ENCODE peak calls at places on chromosomes 4 and X, in six cellular contexts. X is BJ, Y is OCI-LY7, W is tibial artery, D is IMR-90, Z is cardiac muscle cell. U is an unnamed sample. For H3K36me3, the result is how much of the 10 kb centered on the place peaks cover.

GRCh38 chr4:16264798-16265197 is 38.5 kb upstream of the TAPT1 start:
- DNase-seq in X (no peak), Y (peak), W (no peak), D (peak), Z (peak), U (no peak)

GRCh38 chrX:119826399-119826959 is 26.3 kb downstream of the UPF3B start:
- DNase-seq in X (no peak), Y (no peak), W (no peak), D (peak), Z (peak), U (no peak)

GRCh38 chr4:2911868-2912267 is 51.3 kb downstream of the NOP14 start:
- DNase-seq in X (no peak), Y (no peak), W (no peak), D (no peak), Z (no peak), U (no peak)

GRCh38 chr4:169116270-169116901 is 106.3 kb upstream of the CBR4 start:
- DNase-seq in X (no peak), Y (no peak), W (no peak), D (peak), Z (peak), U (no peak)

GRCh38 chr4:42133006-42133405 is 19.4 kb downstream of the BEND4 start:
- DNase-seq in X (no peak), Y (no peak), W (no peak), D (no peak), Z (no peak), U (no peak)

GRCh38 chrX:25178555-25178954 is 162.8 kb upstream of the ARX start:
- DNase-seq in X (no peak), Y (no peak), W (no peak), D (no peak), Z (no peak), U (no peak)

GRCh38 chr4:38308728-38309315 is 348.6 kb downstream of the PTTG2 start:
- DNase-seq in X (no peak), Y (no peak), W (no peak), D (peak), Z (peak), U (no peak)

GRCh38 chr4:2689825-2690700 is 66.1 kb downstream of the TNIP2 start:
- DNase-seq in X (no peak), Y (peak), W (peak), D (no peak), Z (no peak), U (no peak)

GRCh38 chr4:78656968-78657445 is 105.4 kb downstream of the ANXA3 start:
- DNase-seq in X (no peak), Y (peak), W (no peak), D (no peak), Z (no peak), U (no peak)

GRCh38 chrX:68928401-68928800 is 99.6 kb downstream of the EFNB1 start:
- DNase-seq in X (no peak), Y (no peak), W (no peak), D (no peak), Z (no peak), U (no peak)

GRCh38 chr4:24810016-24810415 is 14.6 kb downstream of the SOD3 start:
- DNase-seq in X (no peak), Y (no peak), W (no peak), D (peak), Z (no peak), U (no peak)

GRCh38 chrX:140507982-140508305 is 3.1 kb upstream of the SOX3 start:
- DNase-seq in X (no peak), Y (no peak), W (no peak), D (no peak), Z (peak), U (no peak)

GRCh38 chrX:22041931-22042530 is 9.9 kb downstream of the PHEX start:
- DNase-seq in X (no peak), Y (no peak), W (no peak), D (no peak), Z (no peak), U (no peak)

GRCh38 chr4:11966782-11967181 is 538.1 kb upstream of the HS3ST1 start:
- DNase-seq in X (no peak), Y (no peak), W (no peak), D (no peak), Z (no peak), U (no peak)

GRCh38 chr4:181601118-181601517 is 642.1 kb upstream of the TENM3 start:
- DNase-seq in X (no peak), Y (no peak), W (no peak), D (no peak), Z (no peak), U (no peak)

GRCh38 chr4:26238782-26239647 is 81.8 kb upstream of the RBPJ start:
- DNase-seq in X (no peak), Y (no peak), W (no peak), D (peak), Z (peak), U (no peak)

GRCh38 chr4:26288308-26288982 is 32.4 kb upstream of the RBPJ start:
- DNase-seq in X (peak), Y (no peak), W (no peak), D (peak), Z (peak), U (peak)

GRCh38 chr4:95839891-95840290 is at the start of gene PDHA2:
- DNase-seq in X (no peak), Y (no peak), W (no peak), D (no peak), Z (no peak), U (no peak)

GRCh38 chrX:24282381-24283121 is 31.3 kb downstream of the SUPT20HL2 start:
- DNase-seq in X (no peak), Y (peak), W (no peak), D (peak), Z (peak), U (peak)

GRCh38 chrX:11757729-11758399 is at the start of gene MSL3:
- DNase-seq in X (no peak), Y (peak), W (peak), D (peak), Z (peak), U (no peak)

GRCh38 chr4:145618912-145619638 is at the start of gene MMAA:
- DNase-seq in X (peak), Y (peak), W (peak), D (peak), Z (peak), U (peak)

GRCh38 chr4:79516114-79516513 is 108.1 kb upstream of the GK2 start:
- DNase-seq in X (no peak), Y (no peak), W (no peak), D (no peak), Z (no peak), U (no peak)

GRCh38 chrX:129823115-129823514 is 20.6 kb downstream of the ZDHHC9 start:
- DNase-seq in X (no peak), Y (peak), W (no peak), D (peak), Z (peak), U (no peak)

GRCh38 chr4:119785963-119786362 is 157.4 kb upstream of the PDE5A start:
- DNase-seq in X (no peak), Y (no peak), W (no peak), D (peak), Z (peak), U (no peak)

GRCh38 chr4:12296366-12296765 is 867.7 kb upstream of the HS3ST1 start:
- DNase-seq in X (no peak), Y (no peak), W (no peak), D (no peak), Z (no peak), U (no peak)

GRCh38 chr4:113950207-113950606 is 29.2 kb downstream of the ARSJ start:
- DNase-seq in X (no peak), Y (no peak), W (no peak), D (no peak), Z (no peak), U (no peak)

DNA sequence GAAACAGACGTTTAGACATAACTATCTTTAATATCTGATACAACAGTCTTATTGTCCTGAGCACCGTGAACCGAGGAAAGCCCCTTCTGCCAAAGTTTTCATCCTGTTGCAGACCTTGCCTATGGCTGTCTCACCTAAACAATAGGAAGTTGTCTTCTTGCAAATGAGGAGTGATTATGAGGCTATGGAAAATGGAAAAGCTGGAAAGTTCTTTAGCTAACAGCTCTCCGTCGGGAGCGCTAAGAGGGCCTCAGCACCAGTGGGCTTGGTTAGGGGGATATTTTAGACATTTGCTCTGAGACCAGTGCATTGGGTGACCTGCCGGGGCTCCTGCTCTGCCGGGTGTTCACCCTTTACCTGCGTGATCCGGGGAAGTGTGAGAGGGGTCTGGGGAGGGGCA is 28.4 kb downstream of the TMEM131L start:
- DNase-seq in X (no peak), Y (no peak), W (no peak), D (no peak), Z (no peak), U (no peak)
- H3K36me3 ChIP-seq in X (under half), Y (half or more), W (under half), D (under half), Z (under half), U (under half)

DNA sequence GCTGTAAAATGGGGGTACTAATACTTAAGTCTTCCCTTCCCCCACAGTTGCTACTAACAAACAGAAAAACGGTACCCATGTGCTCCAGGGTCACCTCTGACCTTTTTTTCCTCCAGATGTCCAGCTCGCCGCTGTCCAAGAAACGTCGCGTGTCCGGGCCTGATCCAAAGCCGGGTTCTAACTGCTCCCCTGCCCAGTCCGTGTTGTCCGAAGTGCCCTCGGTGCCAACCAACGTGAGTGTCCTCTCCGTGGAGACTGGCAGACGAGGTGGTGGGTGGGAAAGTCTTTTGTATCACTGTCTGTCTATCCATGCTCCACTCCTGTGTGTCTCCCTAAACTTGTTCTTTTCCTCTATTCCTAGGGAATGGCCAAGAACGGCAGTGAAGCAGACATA is 5.1 kb downstream of the UBA1 start:
- DNase-seq in X (no peak), Y (no peak), W (no peak), D (no peak), Z (no peak), U (no peak)
- TF ChIP-seq CTCF in X (no peak), Y (no peak), W (no peak), D (no peak), Z (no peak), U (no peak)

GRCh38 chr4:121739575-121739974 is 25.4 kb downstream of the SMIM43 start:
- DNase-seq in X (no peak), Y (no peak), W (no peak), D (no peak), Z (no peak), U (no peak)
- H3K4me3 ChIP-seq in X (no peak), Y (no peak), W (no peak), D (no peak), Z (no peak), U (no peak)

DNA sequence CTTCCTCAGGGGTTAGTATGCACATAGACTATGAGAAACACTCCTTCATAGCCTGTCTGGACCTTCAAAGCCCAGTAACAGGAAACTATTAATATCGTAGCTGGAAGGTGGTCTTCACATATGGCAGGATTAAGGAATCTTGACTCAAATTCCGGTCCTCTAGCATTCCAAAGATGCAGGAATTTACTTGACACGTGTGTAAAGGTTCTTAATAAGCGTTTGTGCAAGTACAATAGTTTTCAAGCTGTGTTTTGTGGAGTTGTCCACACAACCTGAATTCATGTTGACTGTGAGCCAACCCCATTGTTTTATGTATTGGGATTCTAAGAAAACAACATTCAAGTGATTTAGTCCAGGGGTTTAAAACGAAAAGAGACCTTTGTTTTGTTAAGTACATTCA is 78.5 kb downstream of the PLS3 start:
- DNase-seq in X (no peak), Y (no peak), W (no peak), D (no peak), Z (no peak), U (no peak)
- H3K36me3 ChIP-seq in X (under half), Y (under half), W (under half), D (under half), Z (half or more), U (under half)

U was measured in kidney epithelial cell.